ENCODE peak calls at places on chromosomes 5 and 9, in four cellular contexts. Z is KBM-7; X is cardiac fibroblast; N is stimulated activated CD8-positive, alpha-beta memory T cell treated with anti-CD3 and anti-CD28 coated beads, Interleukin-12 subunit alpha, Interleukin-12 subunit beta, amount 100 ng/mL, for 4 hours. I is an unnamed sample.

GRCh38 chr5:65065112-65065511 is 296.4 kb downstream of the CWC27 start:
- DNase-seq in Z (no peak), X (no peak), N (no peak), I (no peak)

GRCh38 chr5:146283344-146283761 is 55.3 kb upstream of the POU4F3 start:
- DNase-seq in Z (no peak), X (peak; percentile 79), N (no peak), I (peak; percentile 77)

GRCh38 chr5:145931718-145932117 is 4.7 kb upstream of the SH3RF2 start:
- DNase-seq in Z (no peak), X (no peak), N (no peak), I (no peak)

GRCh38 chr9:75184471-75184870 is 96.2 kb downstream of the OSTF1 start:
- DNase-seq in Z (no peak), X (no peak), N (no peak), I (no peak)

GRCh38 chr5:168404366-168404765 is 81.9 kb upstream of the RARS1 start:
- DNase-seq in Z (peak; percentile 11), X (peak; percentile 79), N (no peak), I (peak; percentile 94)

GRCh38 chr5:58060971-58061370 is 398.9 kb downstream of the PLK2 start:
- DNase-seq in Z (no peak), X (peak; percentile 59), N (no peak), I (peak; percentile 16)

GRCh38 chr5:167900521-167900920 is 390.9 kb upstream of the WWC1 start:
- DNase-seq in Z (no peak), X (no peak), N (no peak), I (no peak)

GRCh38 chr9:27181381-27181780 is 72.4 kb downstream of the TEK start:
- DNase-seq in Z (no peak), X (peak; percentile 71), N (no peak), I (no peak)

GRCh38 chr5:178223828-178224335 is 8.7 kb downstream of the PHYKPL start:
- DNase-seq in Z (no peak), X (no peak), N (no peak), I (no peak)

GRCh38 chr9:19969721-19970120 is 180.9 kb upstream of the SLC24A2 start:
- DNase-seq in Z (no peak), X (peak; percentile 15), N (no peak), I (no peak)

GRCh38 chr5:148913985-148914421 is 87.6 kb downstream of the ADRB2 start:
- DNase-seq in Z (no peak), X (peak; percentile 83), N (no peak), I (peak; percentile 46)

GRCh38 chr5:14896091-14896490 is 24.5 kb upstream of the ANKH start:
- DNase-seq in Z (no peak), X (no peak), N (no peak), I (no peak)

GRCh38 chr5:111389390-111390082 is 122.8 kb downstream of the STARD4 start:
- DNase-seq in Z (no peak), X (no peak), N (no peak), I (peak; percentile 91)

GRCh38 chr9:109012876-109013677 is at the start of gene CTNNAL1:
- DNase-seq in Z (peak; percentile 70), X (peak; percentile 92), N (peak; percentile 75), I (no peak)

GRCh38 chr9:133134419-133135190 is 13.6 kb upstream of the RALGDS start:
- DNase-seq in Z (no peak), X (no peak), N (no peak), I (no peak)

GRCh38 chr5:151675956-151676712 is 10.6 kb downstream of the SPARC start:
- DNase-seq in Z (peak; percentile 37), X (no peak), N (no peak), I (no peak)

GRCh38 chr5:59517926-59518585 is 375.5 kb downstream of the PDE4D start:
- DNase-seq in Z (no peak), X (peak; percentile 31), N (no peak), I (peak; percentile 42)

GRCh38 chr9:69376651-69377050 is 51.6 kb downstream of the ENTREP1 start:
- DNase-seq in Z (no peak), X (peak; percentile 95), N (no peak), I (peak; percentile 98)

GRCh38 chr5:141094481-141095262 is at the start of gene PCDHB2:
- DNase-seq in Z (no peak), X (peak; percentile 14), N (no peak), I (peak; percentile 85)

GRCh38 chr5:102860035-102860434 is 104.9 kb downstream of the PAM start:
- DNase-seq in Z (no peak), X (no peak), N (no peak), I (no peak)

GRCh38 chr5:61604626-61605025 is 272.6 kb downstream of the ZSWIM6 start:
- DNase-seq in Z (no peak), X (no peak), N (no peak), I (no peak)

GRCh38 chr5:56200856-56201638 is 32.1 kb downstream of the ANKRD55 start:
- DNase-seq in Z (peak; percentile 77), X (peak; percentile 88), N (peak; percentile 9), I (peak; percentile 80)

GRCh38 chr9:110588296-110588695 is 8.8 kb upstream of the SVEP1 start:
- DNase-seq in Z (no peak), X (no peak), N (no peak), I (no peak)

GRCh38 chr9:137138058-137138697 is 776 bp upstream of the GRIN1 start:
- DNase-seq in Z (no peak), X (no peak), N (no peak), I (no peak)

GRCh38 chr5:57174850-57175525 is 1.1 kb downstream of the GPBP1 start:
- DNase-seq in Z (no peak), X (no peak), N (no peak), I (no peak)

GRCh38 chr5:178532666-178533065 is 57.5 kb downstream of the COL23A1 start:
- DNase-seq in Z (no peak), X (no peak), N (no peak), I (no peak)

GRCh38 chr5:83447533-83447932 is 24.0 kb upstream of the VCAN start:
- DNase-seq in Z (no peak), X (no peak), N (no peak), I (no peak)

GRCh38 chr5:163649522-163649921 is 144.1 kb downstream of the MAT2B start:
- DNase-seq in Z (no peak), X (peak; percentile 69), N (no peak), I (no peak)

GRCh38 chr9:114359801-114360200 is 28.0 kb downstream of the AKNA start:
- DNase-seq in Z (no peak), X (no peak), N (no peak), I (no peak)

GRCh38 chr5:120122711-120123110 is 341.4 kb upstream of the PRR16 start:
- DNase-seq in Z (no peak), X (no peak), N (no peak), I (no peak)

GRCh38 chr5:107516452-107517184 is 154.1 kb downstream of the EFNA5 start:
- DNase-seq in Z (no peak), X (peak; percentile 53), N (no peak), I (peak; percentile 51)

GRCh38 chr5:26700759-26701384 is 337.5 kb downstream of the CDH9 start:
- DNase-seq in Z (peak; percentile 61), X (no peak), N (no peak), I (peak; percentile 37)

GRCh38 chr9:111099199-111100005 is 61.1 kb upstream of the LPAR1 start:
- DNase-seq in Z (no peak), X (no peak), N (no peak), I (no peak)

GRCh38 chr5:34045996-34046395 is 3.0 kb upstream of the C1QTNF3 start:
- DNase-seq in Z (no peak), X (no peak), N (no peak), I (no peak)

GRCh38 chr9:134158753-134159392 is 5.5 kb downstream of the RNU6ATAC start:
- DNase-seq in Z (no peak), X (no peak), N (no peak), I (peak; percentile 56)

GRCh38 chr9:94889627-94890026 is 163.1 kb downstream of the AOPEP start:
- DNase-seq in Z (no peak), X (no peak), N (no peak), I (no peak)

GRCh38 chr5:78821519-78821918 is 163.6 kb downstream of the ARSB start:
- DNase-seq in Z (no peak), X (no peak), N (no peak), I (no peak)

GRCh38 chr9:68455436-68455835 is 85.2 kb downstream of the TMEM252 start:
- DNase-seq in Z (no peak), X (no peak), N (no peak), I (no peak)